ENCODE peak calls at places on chromosomes 2 and 18, in eight cellular contexts. S is PC-3; Y is left ventricle myocardium inferior; R is heart left ventricle; C is CD8-positive, alpha-beta T cell; W is neural progenitor cell; T is astrocyte; Q is GM12878. E is an unnamed sample.

GRCh38 chr18:34809697-34810096 is 99.6 kb downstream of the DTNA start:
- DNase-seq in S (peak; percentile 38), Y (peak; percentile 55), R (no peak), C (no peak), W (peak; percentile 56), T (no peak), Q (no peak), E (peak; percentile 78)

GRCh38 chr2:189836644-189837043 is 52.4 kb downstream of the PMS1 start:
- DNase-seq in S (peak; percentile 80), Y (no peak), R (no peak), C (no peak), W (no peak), T (peak; percentile 66), Q (no peak), E (no peak)

GRCh38 chr18:79384151-79384807 is 11.5 kb upstream of the NFATC1 start:
- DNase-seq in S (peak; percentile 9), Y (no peak), R (peak; percentile 44), C (no peak), W (no peak), T (no peak), Q (no peak), E (no peak)

GRCh38 chr2:20113986-20114938 is 62.8 kb upstream of the LAPTM4A start:
- DNase-seq in S (peak; percentile 47), Y (no peak), R (no peak), C (no peak), W (no peak), T (no peak), Q (no peak), E (no peak)

GRCh38 chr18:2901405-2901989 is 54.7 kb downstream of the EMILIN2 start:
- DNase-seq in S (no peak), Y (no peak), R (no peak), C (no peak), W (no peak), T (no peak), Q (no peak), E (no peak)

GRCh38 chr18:67875936-67876335 is 359.4 kb upstream of the DSEL start:
- DNase-seq in S (peak; percentile 77), Y (no peak), R (no peak), C (no peak), W (no peak), T (no peak), Q (no peak), E (no peak)

GRCh38 chr2:109448946-109449788 is 164.6 kb downstream of the SEPTIN10 start:
- DNase-seq in S (peak; percentile 62), Y (peak; percentile 69), R (peak; percentile 55), C (no peak), W (no peak), T (peak; percentile 33), Q (no peak), E (no peak)

GRCh38 chr2:207257291-207258190 is 91.8 kb upstream of the KLF7 start:
- DNase-seq in S (peak; percentile 45), Y (no peak), R (no peak), C (no peak), W (peak; percentile 36), T (peak; percentile 31), Q (no peak), E (no peak)

GRCh38 chr2:100104718-100105677 is 37.4 kb downstream of the AFF3 start:
- DNase-seq in S (no peak), Y (peak; percentile 17), R (peak; percentile 61), C (no peak), W (peak; percentile 85), T (no peak), Q (no peak), E (no peak)

GRCh38 chr2:181374741-181375675 is 82.2 kb upstream of the ITGA4 start:
- DNase-seq in S (no peak), Y (no peak), R (no peak), C (no peak), W (no peak), T (peak; percentile 64), Q (peak; percentile 42), E (no peak)

GRCh38 chr2:19580830-19581229 is 222.4 kb upstream of the OSR1 start:
- DNase-seq in S (no peak), Y (peak; percentile 13), R (no peak), C (no peak), W (no peak), T (peak; percentile 45), Q (no peak), E (no peak)

GRCh38 chr18:38301621-38302020 is 736.0 kb upstream of the CELF4 start:
- DNase-seq in S (peak; percentile 2), Y (no peak), R (no peak), C (no peak), W (no peak), T (no peak), Q (no peak), E (no peak)

DNA sequence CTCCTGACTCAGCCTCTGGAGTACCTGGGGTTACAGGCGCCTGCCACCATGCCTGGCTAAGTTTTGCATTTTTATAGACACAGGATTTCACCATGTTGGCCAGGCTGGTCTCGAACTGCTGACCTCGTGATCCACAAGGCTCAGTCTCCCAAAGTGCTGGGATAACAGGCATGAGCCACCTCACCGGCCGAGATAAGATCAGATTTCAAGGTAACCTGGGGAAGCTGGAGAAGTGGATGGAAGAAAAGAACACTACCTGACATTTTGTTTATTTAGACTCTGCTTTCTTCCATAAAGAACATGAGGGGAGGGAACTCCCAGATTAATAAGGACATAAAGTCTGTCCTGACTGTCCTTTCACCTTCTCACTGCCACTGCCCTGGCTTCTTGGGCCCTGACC is 4.8 kb upstream of the IMPA2 start:
- DNase-seq in S (no peak), Y (no peak), R (no peak), C (no peak), W (no peak), T (no peak), Q (no peak), E (no peak)
- H3K4me1 ChIP-seq in S (peaks cover 16% of the 10 kb centered on the region), Y (peaks cover 14% of the 10 kb centered on the region), R (no peaks in the 10 kb centered on the region), C (no peaks in the 10 kb centered on the region), W (peaks cover 6% of the 10 kb centered on the region), T (no peaks in the 10 kb centered on the region), Q (peaks cover 3% of the 10 kb centered on the region), E (no peaks in the 10 kb centered on the region)

DNA sequence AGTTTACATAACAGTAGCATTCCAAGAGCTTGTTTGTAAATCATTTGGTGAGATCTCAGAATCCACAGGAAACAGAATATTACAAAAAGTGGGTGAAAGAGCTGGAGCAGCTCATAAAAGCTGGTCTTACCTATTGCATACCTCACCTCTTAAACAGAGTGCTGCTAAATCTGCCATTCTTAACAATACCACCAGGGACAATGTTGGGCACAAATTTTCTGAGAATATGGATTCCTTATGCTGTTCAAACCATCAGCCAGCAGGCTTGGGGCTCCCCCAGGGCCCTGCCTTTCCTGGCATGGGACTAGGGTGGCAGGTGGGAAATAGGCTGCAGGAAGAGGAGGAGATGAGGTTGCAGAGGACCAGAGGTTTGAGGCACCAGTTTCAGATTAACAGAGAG is 55.6 kb downstream of the TGFA start:
- DNase-seq in S (peak; percentile 82), Y (no peak), R (no peak), C (no peak), W (peak; percentile 14), T (no peak), Q (no peak), E (no peak)
- TF ChIP-seq CTCF in S (peak; percentile 64), Y (no peak), R (no peak), C (peak; percentile 29), W (peak; percentile 36), T (no peak), Q (peak; percentile 43), E (no peak)

DNA sequence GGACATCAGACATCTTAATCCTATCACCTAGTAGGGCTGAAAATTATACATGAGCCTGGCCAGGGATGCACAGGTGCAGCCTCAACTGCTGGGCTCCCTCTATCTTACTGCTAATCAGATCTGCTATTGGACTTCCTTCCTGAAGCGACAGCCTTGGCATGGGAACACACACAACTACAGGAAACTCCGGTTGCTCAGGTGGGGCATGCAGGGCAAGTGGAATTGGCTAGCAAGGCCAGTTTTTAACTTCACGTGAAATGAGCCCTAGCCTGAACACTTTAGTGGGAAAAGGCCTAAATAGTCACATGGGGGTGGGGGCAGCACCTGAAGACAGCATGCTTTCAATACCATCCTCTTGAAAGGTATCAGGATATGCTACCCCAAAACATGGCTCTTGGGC is 147.9 kb upstream of the NCKAP5 start:
- DNase-seq in S (no peak), Y (no peak), R (no peak), C (no peak), W (no peak), T (no peak), Q (no peak), E (no peak)
- H3K4me1 ChIP-seq in S (peaks cover 57% of the 10 kb centered on the region), Y (peaks cover 11% of the 10 kb centered on the region), R (no peaks in the 10 kb centered on the region), C (no peaks in the 10 kb centered on the region), W (peaks cover 8% of the 10 kb centered on the region), T (peaks cover 20% of the 10 kb centered on the region), Q (no peaks in the 10 kb centered on the region), E (peaks cover 4% of the 10 kb centered on the region)

GRCh38 chr2:202635441-202636296 is 900 bp downstream of the FAM117B start:
- DNase-seq in S (peak; percentile 81), Y (peak; percentile 83), R (peak; percentile 87), C (peak; percentile 83), W (peak; percentile 88), T (peak; percentile 33), Q (peak; percentile 64), E (no peak)
- TF ChIP-seq CTCF in S (no peak), Y (peak; percentile 36), R (no peak), C (no peak), W (no peak), T (no peak), Q (no peak), E (peak; percentile 22)

DNA sequence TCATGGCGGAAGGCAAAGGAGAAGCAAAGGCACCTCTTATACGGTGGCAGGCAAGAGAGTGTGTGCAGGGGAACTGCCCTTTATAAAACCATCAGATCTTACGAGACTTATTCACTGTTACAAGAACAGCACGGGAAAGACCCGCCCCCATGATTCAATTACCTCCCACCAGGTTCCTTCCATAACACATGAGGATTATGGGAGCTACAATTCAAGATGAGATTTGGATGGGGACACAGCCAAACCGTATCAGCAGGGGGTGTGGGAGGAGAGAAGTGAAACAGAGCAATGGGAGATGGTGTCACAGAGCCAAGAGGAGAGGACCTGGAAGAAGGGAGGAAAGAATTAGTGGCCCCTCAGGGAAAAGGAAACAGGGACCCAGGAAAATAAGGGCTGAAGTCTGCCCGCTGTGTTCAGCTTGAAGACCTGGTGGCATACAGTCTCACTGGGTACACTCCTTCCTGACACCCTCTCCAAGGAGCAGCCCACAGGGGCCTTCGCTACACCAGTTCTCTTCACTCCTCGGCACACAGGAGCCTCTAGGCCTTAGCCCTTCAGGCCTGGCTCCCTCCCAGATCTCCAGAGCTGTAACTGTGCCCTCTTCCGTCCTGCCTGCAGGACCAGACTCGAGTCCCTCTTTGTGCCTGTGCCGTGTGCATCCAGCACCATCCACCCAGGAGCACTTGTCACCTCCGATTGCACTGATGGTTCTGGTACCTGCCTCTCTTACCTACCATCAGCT is 262.1 kb downstream of the EIPR1 start:
- DNase-seq in S (no peak), Y (no peak), R (no peak), C (no peak), W (no peak), T (no peak), Q (no peak), E (peak; percentile 18)
- H3K4me1 ChIP-seq in S (no peaks in the 10 kb centered on the region), Y (no peaks in the 10 kb centered on the region), R (no peaks in the 10 kb centered on the region), C (no peaks in the 10 kb centered on the region), W (peaks cover 9% of the 10 kb centered on the region), T (no peaks in the 10 kb centered on the region), Q (no peaks in the 10 kb centered on the region), E (no peaks in the 10 kb centered on the region)

E was measured in right atrium auricular region.